ENCODE peak calls at places on chromosome 7, in nine cellular contexts. Z is activated CD4-positive, alpha-beta T cell treated with anti-CD3 and anti-CD28 coated beads for 36 hours; P is NCI-H187; O is astrocyte of the cerebellum; T is CD8-positive, alpha-beta memory T cell; I is DMS79 treated with DMSO at 0.1 percent for 48 hours; J is NB4; C is stimulated activated CD4-positive, alpha-beta T cell treated with anti-CD3 and anti-CD28 coated beads, TNF-alpha, amount 100 ng/mL, for 1 hour; L is prostate gland. F is an unnamed sample.

GRCh38 chr7:55527314-55527713 is 45.0 kb downstream of the VOPP1 start:
- DNase-seq in Z (no peak), P (no peak), O (no peak), T (no peak), I (no peak), J (no peak), C (no peak), L (no peak), F (no peak)

GRCh38 chr7:91383186-91383585 is 119.0 kb downstream of the FZD1 start:
- DNase-seq in Z (no peak), P (no peak), O (peak), T (no peak), I (no peak), J (no peak), C (no peak), L (no peak), F (no peak)

GRCh38 chr7:45163692-45164052 is 6.1 kb downstream of the RAMP3 start:
- DNase-seq in Z (no peak), P (no peak), O (no peak), T (no peak), I (no peak), J (no peak), C (no peak), L (no peak), F (no peak)

GRCh38 chr7:140623995-140624902 is 16.4 kb downstream of the DENND2A start:
- DNase-seq in Z (no peak), P (no peak), O (no peak), T (no peak), I (peak), J (no peak), C (no peak), L (no peak), F (no peak)

GRCh38 chr7:87128883-87129282 is 23.4 kb upstream of the DMTF1 start:
- DNase-seq in Z (no peak), P (no peak), O (no peak), T (no peak), I (no peak), J (no peak), C (no peak), L (no peak), F (no peak)

GRCh38 chr7:44111759-44112158 is 7.6 kb downstream of the AEBP1 start:
- DNase-seq in Z (no peak), P (no peak), O (no peak), T (no peak), I (no peak), J (no peak), C (no peak), L (no peak), F (no peak)

GRCh38 chr7:90693939-90694338 is 97.8 kb downstream of the CDK14 start:
- DNase-seq in Z (no peak), P (no peak), O (no peak), T (no peak), I (no peak), J (no peak), C (no peak), L (no peak), F (no peak)

GRCh38 chr7:11458736-11459483 is 373.1 kb downstream of the THSD7A start:
- DNase-seq in Z (no peak), P (no peak), O (peak), T (no peak), I (no peak), J (peak), C (no peak), L (no peak), F (no peak)

GRCh38 chr7:22143496-22143895 is 197.8 kb upstream of the CDCA7L start:
- DNase-seq in Z (no peak), P (no peak), O (no peak), T (no peak), I (no peak), J (no peak), C (no peak), L (no peak), F (no peak)

GRCh38 chr7:80392229-80393169 is 119.4 kb downstream of the GNAT3 start:
- DNase-seq in Z (no peak), P (no peak), O (no peak), T (peak), I (no peak), J (peak), C (no peak), L (no peak), F (no peak)

GRCh38 chr7:51309361-51310130 is 7.1 kb downstream of the COBL start:
- DNase-seq in Z (no peak), P (no peak), O (no peak), T (no peak), I (no peak), J (no peak), C (no peak), L (no peak), F (no peak)

GRCh38 chr7:93117852-93118530 is at the start of gene SAMD9:
- DNase-seq in Z (peak), P (peak), O (peak), T (peak), I (peak), J (peak), C (peak), L (peak), F (peak)

GRCh38 chr7:147519062-147519461 is 1071.5 kb upstream of the C7orf33 start:
- DNase-seq in Z (no peak), P (no peak), O (no peak), T (no peak), I (no peak), J (no peak), C (no peak), L (no peak), F (no peak)

GRCh38 chr7:91436655-91437054 is 172.4 kb downstream of the FZD1 start:
- DNase-seq in Z (no peak), P (peak), O (no peak), T (no peak), I (peak), J (no peak), C (no peak), L (no peak), F (no peak)

GRCh38 chr7:90825779-90826178 is 229.7 kb downstream of the CDK14 start:
- DNase-seq in Z (no peak), P (no peak), O (no peak), T (no peak), I (no peak), J (no peak), C (no peak), L (no peak), F (no peak)

GRCh38 chr7:16647435-16647960 is 1.5 kb downstream of the BZW2 start:
- DNase-seq in Z (no peak), P (no peak), O (no peak), T (no peak), I (peak), J (no peak), C (no peak), L (no peak), F (no peak)

GRCh38 chr7:157991761-157992160 is 595.9 kb downstream of the PTPRN2 start:
- DNase-seq in Z (no peak), P (no peak), O (no peak), T (no peak), I (no peak), J (no peak), C (no peak), L (no peak), F (no peak)

GRCh38 chr7:1564603-1565022 is 5.2 kb downstream of the PSMG3 start:
- DNase-seq in Z (no peak), P (no peak), O (no peak), T (no peak), I (no peak), J (no peak), C (no peak), L (no peak), F (no peak)

GRCh38 chr7:106070201-106070551 is 41.9 kb downstream of the SYPL1 start:
- DNase-seq in Z (no peak), P (no peak), O (no peak), T (no peak), I (peak), J (no peak), C (no peak), L (peak), F (no peak)

GRCh38 chr7:112296416-112296815 is 89.9 kb downstream of the ZNF277 start:
- DNase-seq in Z (no peak), P (no peak), O (no peak), T (no peak), I (no peak), J (no peak), C (no peak), L (no peak), F (no peak)

GRCh38 chr7:106657085-106657991 is 3.6 kb downstream of the CCDC71L start:
- DNase-seq in Z (no peak), P (no peak), O (no peak), T (no peak), I (no peak), J (no peak), C (no peak), L (no peak), F (no peak)

GRCh38 chr7:24245362-24245761 is 38.6 kb upstream of the NPY start:
- DNase-seq in Z (no peak), P (no peak), O (no peak), T (no peak), I (no peak), J (no peak), C (no peak), L (no peak), F (no peak)

GRCh38 chr7:158078161-158078910 is 509.3 kb downstream of the PTPRN2 start:
- DNase-seq in Z (no peak), P (peak), O (no peak), T (no peak), I (peak), J (no peak), C (no peak), L (no peak), F (no peak)

GRCh38 chr7:4129481-4130122 is 552.5 kb upstream of the FOXK1 start:
- DNase-seq in Z (no peak), P (no peak), O (no peak), T (no peak), I (peak), J (no peak), C (no peak), L (no peak), F (no peak)

GRCh38 chr7:36911788-36912187 is 187.5 kb upstream of the AOAH start:
- DNase-seq in Z (no peak), P (no peak), O (no peak), T (no peak), I (no peak), J (no peak), C (no peak), L (no peak), F (no peak)